ENCODE peak calls at places on chromosomes 4 and X, in five cellular contexts. X is Peyer's patch, S is breast epithelium, G is uterus, T is vagina. Q is an unnamed sample.

GRCh38 chrX:15128838-15129237 is 141.0 kb downstream of the ASB9 start:
- DNase-seq in X (no peak), S (no peak), G (no peak), T (no peak), Q (no peak)

GRCh38 chr4:181662383-181662782 is 580.8 kb upstream of the TENM3 start:
- DNase-seq in X (no peak), S (no peak), G (no peak), T (no peak), Q (no peak)

GRCh38 chr4:98262431-98262830 is 1.2 kb downstream of the RAP1GDS1 start:
- DNase-seq in X (no peak), S (no peak), G (no peak), T (no peak), Q (no peak)

GRCh38 chr4:184668511-184669114 is 19.1 kb downstream of the PRIMPOL start:
- DNase-seq in X (no peak), S (no peak), G (no peak), T (no peak), Q (no peak)

GRCh38 chrX:152991123-152991522 is 2.8 kb downstream of the PNMA5 start:
- DNase-seq in X (no peak), S (no peak), G (no peak), T (no peak), Q (no peak)

GRCh38 chr4:945274-946102 is 13.2 kb downstream of the TMEM175 start:
- DNase-seq in X (no peak), S (no peak), G (no peak), T (no peak), Q (peak)

GRCh38 chrX:118177708-118178107 is 61.1 kb upstream of the KLHL13 start:
- DNase-seq in X (no peak), S (no peak), G (no peak), T (no peak), Q (no peak)

GRCh38 chrX:9955506-9955905 is 11.7 kb upstream of the CLDN34 start:
- DNase-seq in X (no peak), S (no peak), G (no peak), T (no peak), Q (no peak)

GRCh38 chr4:63029380-63029779 is 1379.9 kb downstream of the TECRL start:
- DNase-seq in X (no peak), S (no peak), G (no peak), T (no peak), Q (no peak)

GRCh38 chr4:57607616-57608150 is 497.5 kb upstream of the IGFBP7 start:
- DNase-seq in X (no peak), S (no peak), G (no peak), T (no peak), Q (no peak)

GRCh38 chr4:121736735-121737351 is 28.1 kb downstream of the SMIM43 start:
- DNase-seq in X (no peak), S (no peak), G (no peak), T (no peak), Q (no peak)

GRCh38 chr4:188428935-188429334 is 289.7 kb downstream of the TRIML1 start:
- DNase-seq in X (no peak), S (no peak), G (no peak), T (no peak), Q (no peak)

GRCh38 chr4:126779001-126779400 is 853.8 kb upstream of the INTU start:
- DNase-seq in X (no peak), S (no peak), G (no peak), T (no peak), Q (no peak)

GRCh38 chr4:100372432-100372831 is 145.4 kb downstream of the EMCN start:
- DNase-seq in X (no peak), S (no peak), G (no peak), T (no peak), Q (no peak)

GRCh38 chrX:129982300-129983246 is at the start of gene BCORL1:
- DNase-seq in X (peak), S (peak), G (peak), T (no peak), Q (peak)

GRCh38 chrX:153646620-153647373 is at the start of gene DUSP9:
- DNase-seq in X (no peak), S (no peak), G (peak), T (no peak), Q (peak)

GRCh38 chr4:140019619-140020367 is 134.2 kb downstream of the MAML3 start:
- DNase-seq in X (no peak), S (no peak), G (no peak), T (no peak), Q (no peak)

GRCh38 chr4:108010167-108010566 is 20.5 kb downstream of the HADH start:
- DNase-seq in X (no peak), S (no peak), G (no peak), T (no peak), Q (no peak)

GRCh38 chr4:94516067-94516466 is 64.3 kb downstream of the PDLIM5 start:
- DNase-seq in X (no peak), S (no peak), G (no peak), T (no peak), Q (no peak)

GRCh38 chrX:125407314-125407713 is 87.6 kb downstream of the TEX13C start:
- DNase-seq in X (no peak), S (no peak), G (no peak), T (no peak), Q (no peak)

DNA sequence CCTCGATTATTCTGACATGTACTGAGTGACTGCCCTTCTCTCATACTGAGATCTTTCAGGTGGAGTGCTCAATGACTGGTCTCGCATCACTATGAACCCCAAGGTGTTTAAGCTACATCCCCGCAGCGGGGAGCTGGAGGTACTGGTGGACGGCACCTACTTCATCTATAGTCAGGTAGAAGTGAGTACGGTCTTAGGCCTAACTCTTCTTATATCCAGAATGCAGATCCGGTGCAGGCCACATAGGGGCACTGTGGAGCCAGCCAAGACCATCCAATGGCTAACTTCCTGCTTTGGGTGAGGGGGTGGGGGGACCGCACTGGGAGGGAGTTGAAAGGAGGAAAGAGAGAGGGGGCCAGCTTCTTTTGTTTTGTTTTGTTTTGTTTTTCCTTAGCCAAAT is 16.4 kb downstream of the AWAT2 start:
- DNase-seq in X (no peak), S (no peak), G (no peak), T (no peak), Q (no peak)
- TF ChIP-seq CTCF in X (peak), S (no peak), G (no peak), T (no peak), Q (no peak)

GRCh38 chr4:156523492-156523891 is 448.1 kb downstream of the PDGFC start:
- DNase-seq in X (no peak), S (no peak), G (no peak), T (no peak), Q (no peak)

GRCh38 chr4:156517956-156518355 is 453.6 kb downstream of the PDGFC start:
- DNase-seq in X (no peak), S (no peak), G (no peak), T (no peak), Q (no peak)

GRCh38 chr4:156517546-156517945 is 454.1 kb downstream of the PDGFC start:
- DNase-seq in X (no peak), S (no peak), G (no peak), T (no peak), Q (no peak)

GRCh38 chr4:156523991-156524390 is 447.6 kb downstream of the PDGFC start:
- DNase-seq in X (no peak), S (no peak), G (no peak), T (no peak), Q (no peak)

GRCh38 chr4:156521631-156522030 is 450.0 kb downstream of the PDGFC start:
- DNase-seq in X (no peak), S (no peak), G (no peak), T (no peak), Q (no peak)
- TF ChIP-seq POLR2A in X (no peak), S (no peak), G (no peak), T (no peak), Q (no peak)

DNA sequence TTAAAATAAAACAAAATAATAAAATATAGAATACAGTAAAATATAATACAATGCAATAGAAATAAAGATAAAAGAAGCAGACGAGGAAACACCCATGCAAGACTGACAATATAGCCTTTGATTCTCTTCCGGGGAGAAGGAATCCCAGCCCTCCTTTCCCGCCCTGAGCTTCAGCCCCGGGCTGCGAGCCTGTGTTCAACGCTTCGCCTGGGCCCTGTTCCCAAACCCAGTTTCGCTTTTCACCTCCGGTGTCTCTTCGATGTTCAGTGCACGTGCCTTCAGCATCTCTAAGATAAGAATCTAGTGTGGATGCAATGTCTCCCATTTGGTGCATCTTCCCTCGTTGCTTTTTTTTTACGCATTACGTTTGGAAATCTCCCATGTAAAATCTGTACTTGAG is 38.4 kb upstream of the ARSD start:
- DNase-seq in X (no peak), S (no peak), G (no peak), T (no peak), Q (no peak)
- H3K4me3 ChIP-seq in X (no peak), S (peak), G (no peak), T (no peak), Q (no peak)

GRCh38 chrX:105191878-105192277 is 28.6 kb downstream of the TEX13A start:
- DNase-seq in X (no peak), S (no peak), G (no peak), T (no peak), Q (no peak)
- TF ChIP-seq CTCF in X (no peak), S (no peak), G (no peak), T (no peak), Q (no peak)

GRCh38 chrX:53321216-53321942 is 40.0 kb upstream of the IQSEC2 start:
- DNase-seq in X (no peak), S (no peak), G (no peak), T (no peak), Q (no peak)
- TF ChIP-seq POLR2A in X (no peak), S (no peak), G (peak), T (no peak), Q (no peak)

Q was measured in lower leg skin.